ENCODE peak calls at places on chromosomes 3 and 15, in four cellular contexts. B, Y, C and E are unnamed samples.

GRCh38 chr15:70099966-70100494 is 2.3 kb upstream of the TLE3 start:
- DNase-seq in B (peak; percentile 79), Y (no peak), C (no peak), E (no peak)

GRCh38 chr15:95292790-95293450 is 1037.6 kb upstream of the NR2F2 start:
- DNase-seq in B (no peak), Y (no peak), C (no peak), E (no peak)

GRCh38 chr3:151318946-151319345 is 2.3 kb upstream of the GPR87 start:
- DNase-seq in B (no peak), Y (no peak), C (no peak), E (no peak)

GRCh38 chr15:68298882-68299381 is 21.4 kb downstream of the FEM1B start:
- DNase-seq in B (no peak), Y (peak; percentile 77), C (no peak), E (no peak)

GRCh38 chr3:101780661-101781060 is 1.6 kb downstream of the NXPE3 start:
- DNase-seq in B (peak; percentile 51), Y (no peak), C (peak; percentile 14), E (no peak)

GRCh38 chr3:82329300-82329699 is 567.9 kb upstream of the GBE1 start:
- DNase-seq in B (no peak), Y (no peak), C (no peak), E (no peak)

GRCh38 chr3:8739757-8740508 is 6.3 kb downstream of the CAV3 start:
- DNase-seq in B (no peak), Y (no peak), C (peak; percentile 16), E (no peak)

GRCh38 chr3:377158-377561 is 180.6 kb downstream of the CHL1 start:
- DNase-seq in B (peak; percentile 5), Y (no peak), C (peak; percentile 42), E (no peak)

GRCh38 chr3:58535531-58536500 is 1.2 kb downstream of the ACOX2 start:
- DNase-seq in B (peak; percentile 54), Y (no peak), C (peak; percentile 89), E (no peak)

GRCh38 chr15:81939604-81940440 is 106.0 kb downstream of the MEX3B start:
- DNase-seq in B (peak; percentile 73), Y (no peak), C (peak; percentile 19), E (peak; percentile 46)

GRCh38 chr15:40594429-40594836 is 384 bp downstream of the KNL1 start:
- DNase-seq in B (peak; percentile 83), Y (peak; percentile 40), C (peak; percentile 38), E (peak; percentile 71)

GRCh38 chr3:110821586-110821985 is 250.0 kb upstream of the NECTIN3 start:
- DNase-seq in B (no peak), Y (no peak), C (no peak), E (no peak)

GRCh38 chr15:96285306-96285705 is 45.2 kb upstream of the NR2F2 start:
- DNase-seq in B (peak; percentile 59), Y (no peak), C (no peak), E (no peak)

GRCh38 chr3:196643201-196643749 is 3.8 kb downstream of the NRROS start:
- DNase-seq in B (no peak), Y (peak; percentile 98), C (no peak), E (no peak)

GRCh38 chr3:36804295-36805055 is 40.1 kb upstream of the DCLK3 start:
- DNase-seq in B (no peak), Y (no peak), C (no peak), E (peak; percentile 34)

GRCh38 chr15:55343168-55343567 is 24.1 kb downstream of the PIGB start:
- DNase-seq in B (no peak), Y (no peak), C (no peak), E (no peak)

GRCh38 chr3:57098418-57099310 is 38.2 kb downstream of the SPATA12 start:
- DNase-seq in B (no peak), Y (no peak), C (no peak), E (no peak)

GRCh38 chr3:186589115-186589514 is 18.6 kb downstream of the DNAJB11 start:
- DNase-seq in B (peak; percentile 46), Y (no peak), C (peak; percentile 60), E (no peak)

GRCh38 chr15:34064443-34064842 is 25.4 kb upstream of the AVEN start:
- DNase-seq in B (no peak), Y (no peak), C (no peak), E (no peak)

GRCh38 chr3:129688310-129688895 is 81.9 kb upstream of the PLXND1 start:
- DNase-seq in B (no peak), Y (no peak), C (peak; percentile 78), E (peak; percentile 68)

GRCh38 chr3:72797773-72798543 is 50.3 kb downstream of the SHQ1 start:
- DNase-seq in B (peak; percentile 81), Y (no peak), C (peak; percentile 5), E (no peak)

GRCh38 chr3:5330152-5330810 is 142.8 kb downstream of the EDEM1 start:
- DNase-seq in B (peak; percentile 30), Y (no peak), C (peak; percentile 17), E (no peak)

GRCh38 chr3:20346369-20346768 is 160.4 kb upstream of the SGO1 start:
- DNase-seq in B (no peak), Y (no peak), C (no peak), E (no peak)

GRCh38 chr15:69478259-69478687 is 25.7 kb downstream of the RPLP1 start:
- DNase-seq in B (peak; percentile 65), Y (no peak), C (peak; percentile 35), E (peak; percentile 84)

GRCh38 chr15:41783272-41783660 is 9.0 kb downstream of the MAPKBP1 start:
- DNase-seq in B (peak; percentile 16), Y (no peak), C (no peak), E (no peak)

GRCh38 chr15:99118801-99119546 is 14.1 kb downstream of the SYNM start:
- DNase-seq in B (no peak), Y (no peak), C (no peak), E (no peak)

GRCh38 chr15:26376243-26376642 is 396.6 kb downstream of the GABRB3 start:
- DNase-seq in B (no peak), Y (no peak), C (no peak), E (no peak)

GRCh38 chr15:68367226-68367625 is 64.7 kb downstream of the ITGA11 start:
- DNase-seq in B (no peak), Y (no peak), C (no peak), E (no peak)

GRCh38 chr3:105963161-105963560 is 94.3 kb upstream of the CBLB start:
- DNase-seq in B (no peak), Y (no peak), C (peak; percentile 4), E (no peak)

GRCh38 chr15:68795298-68795848 is 25.3 kb downstream of the ANP32A start:
- DNase-seq in B (no peak), Y (no peak), C (no peak), E (peak; percentile 91)

GRCh38 chr3:131110087-131110486 is 83.4 kb downstream of the NEK11 start:
- DNase-seq in B (no peak), Y (no peak), C (no peak), E (no peak)

GRCh38 chr3:114121996-114122709 is 56.7 kb downstream of the DRD3 start:
- DNase-seq in B (no peak), Y (no peak), C (no peak), E (no peak)

GRCh38 chr3:10417849-10418248 is 87.5 kb downstream of the ATP2B2 start:
- DNase-seq in B (peak; percentile 42), Y (no peak), C (peak; percentile 38), E (no peak)

GRCh38 chr15:67998599-67999122 is 55.5 kb upstream of the PIAS1 start:
- DNase-seq in B (no peak), Y (no peak), C (no peak), E (no peak)

GRCh38 chr3:179088306-179088705 is 16.7 kb upstream of the ZMAT3 start:
- DNase-seq in B (peak; percentile 34), Y (no peak), C (no peak), E (no peak)

GRCh38 chr3:72350761-72351505 is 497.3 kb downstream of the SHQ1 start:
- DNase-seq in B (no peak), Y (no peak), C (no peak), E (no peak)

GRCh38 chr3:16033889-16034687 is 140.4 kb upstream of the GALNT15 start:
- DNase-seq in B (no peak), Y (no peak), C (no peak), E (no peak)

GRCh38 chr3:89000886-89001285 is 106.5 kb upstream of the EPHA3 start:
- DNase-seq in B (no peak), Y (no peak), C (no peak), E (no peak)

GRCh38 chr3:50169858-50170257 is 14.7 kb downstream of the SEMA3F start:
- DNase-seq in B (no peak), Y (no peak), C (no peak), E (no peak)

GRCh38 chr3:50172615-50173220 is 17.6 kb downstream of the SEMA3F start:
- DNase-seq in B (no peak), Y (no peak), C (no peak), E (no peak)

GRCh38 chr3:50173685-50174516 is 17.5 kb upstream of the GNAT1 start:
- DNase-seq in B (no peak), Y (no peak), C (no peak), E (no peak)

GRCh38 chr3:50170689-50171088 is 15.6 kb downstream of the SEMA3F start:
- DNase-seq in B (peak; percentile 47), Y (no peak), C (peak; percentile 48), E (no peak)

DNA sequence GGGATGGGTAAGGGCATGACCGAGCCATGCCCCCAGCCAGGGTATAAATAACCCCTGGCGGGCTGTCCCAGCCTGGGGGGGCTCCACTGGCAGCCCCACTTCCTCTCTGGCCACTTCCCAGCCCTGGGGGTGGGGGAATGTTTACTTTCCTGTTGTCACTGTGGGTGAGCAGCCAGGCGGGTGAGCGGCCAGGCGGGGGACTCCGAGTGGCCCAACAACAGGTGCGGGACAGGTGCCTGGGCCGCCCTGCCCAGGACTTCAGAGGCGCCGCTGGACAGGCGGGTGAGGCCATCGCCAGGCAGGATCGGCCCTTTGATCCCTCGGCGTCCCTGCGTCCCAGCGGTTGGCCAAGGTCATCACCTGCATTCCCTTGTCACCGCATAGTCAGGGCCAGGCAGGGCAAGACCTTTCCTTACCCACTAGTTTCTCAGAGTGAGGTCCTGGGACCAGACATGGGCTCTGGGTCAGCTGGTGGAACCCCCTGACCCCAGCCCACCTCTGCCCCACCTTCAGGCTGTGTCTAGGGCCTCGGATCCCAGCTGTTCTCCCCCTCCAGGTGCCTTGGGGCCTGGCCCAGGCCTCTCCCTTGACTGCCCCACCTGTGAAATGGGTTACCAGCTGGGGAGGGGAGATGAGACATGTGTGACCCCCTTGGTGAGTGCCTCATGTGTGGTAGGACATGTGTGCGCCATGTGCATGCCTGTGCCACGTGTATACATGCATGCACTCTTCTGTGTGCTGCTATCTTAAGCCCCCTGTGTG is 16.6 kb downstream of the SEMA3F start:
- DNase-seq in B (no peak), Y (no peak), C (peak; percentile 94), E (no peak)
- TF ChIP-seq TCF7 in B (no peak), Y (no peak), C (peak; percentile 100), E (no peak)

GRCh38 chr3:43978708-43979107 is 263.0 kb upstream of the TOPAZ1 start:
- DNase-seq in B (no peak), Y (no peak), C (no peak), E (no peak)
- TF ChIP-seq TCF7 in B (no peak), Y (no peak), C (no peak), E (no peak)

GRCh38 chr3:100289339-100289738 is 28.5 kb downstream of the TBC1D23 start:
- DNase-seq in B (peak; percentile 96), Y (no peak), C (no peak), E (no peak)
- TF ChIP-seq TCF7 in B (no peak), Y (no peak), C (no peak), E (no peak)

DNA sequence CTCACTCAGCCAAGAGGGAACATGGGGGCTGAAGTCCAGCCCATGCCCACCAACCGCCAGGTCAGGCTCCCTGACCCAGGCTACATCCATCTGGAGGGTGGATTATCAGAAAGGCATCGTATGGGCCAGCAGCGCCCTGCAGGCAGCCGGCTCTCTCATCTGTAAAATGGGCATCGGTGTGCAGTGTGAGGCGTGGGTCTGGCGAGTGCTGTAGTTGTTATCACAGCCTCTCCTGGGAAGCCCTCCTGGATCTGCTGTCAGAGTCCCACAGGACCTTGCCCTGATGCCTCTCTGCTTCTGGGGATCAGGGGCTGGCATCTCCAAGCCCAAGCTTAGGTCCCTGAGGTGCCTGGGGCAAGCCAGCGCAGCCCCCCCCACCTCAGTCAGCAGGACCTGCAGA is 27.4 kb downstream of the CFAP100 start:
- DNase-seq in B (no peak), Y (no peak), C (no peak), E (no peak)
- TF ChIP-seq TCF7 in B (no peak), Y (no peak), C (no peak), E (no peak)